ENCODE peak calls at places on chromosome 11, in seven cellular contexts. F is lung, T is NB4, V is AG10803, K is GM12865, I is heart right ventricle, B is GM23248. A is an unnamed sample.

GRCh38 chr11:31233425-31233824 is 136.1 kb downstream of the DCDC1 start:
- DNase-seq in F (no peak), T (no peak), V (no peak), K (peak; percentile 20), I (no peak), B (peak; percentile 14), A (no peak)

GRCh38 chr11:126163074-126163700 is 48.3 kb downstream of the RPUSD4 start:
- DNase-seq in F (no peak), T (no peak), V (peak; percentile 95), K (no peak), I (no peak), B (peak; percentile 98), A (peak; percentile 70)

GRCh38 chr11:58880625-58881024 is 36.1 kb upstream of the GLYATL2 start:
- DNase-seq in F (no peak), T (no peak), V (no peak), K (no peak), I (no peak), B (no peak), A (no peak)

GRCh38 chr11:32891657-32892354 is 805 bp upstream of the QSER1 start:
- DNase-seq in F (no peak), T (peak; percentile 51), V (peak; percentile 11), K (peak; percentile 37), I (no peak), B (peak; percentile 13), A (peak; percentile 10)

GRCh38 chr11:64165482-64165841 is 451 bp downstream of the MACROD1 start:
- DNase-seq in F (no peak), T (peak; percentile 64), V (no peak), K (peak; percentile 33), I (peak; percentile 35), B (peak; percentile 40), A (no peak)

GRCh38 chr11:46346886-46347636 is at the start of gene DGKZ:
- DNase-seq in F (peak; percentile 85), T (peak; percentile 89), V (peak; percentile 78), K (peak; percentile 93), I (peak; percentile 87), B (peak; percentile 88), A (peak; percentile 81)

GRCh38 chr11:13009921-13010736 is 1.0 kb downstream of the RASSF10 start:
- DNase-seq in F (peak; percentile 39), T (no peak), V (no peak), K (no peak), I (peak; percentile 18), B (peak; percentile 51), A (no peak)

GRCh38 chr11:8249482-8249881 is 14.2 kb downstream of the LMO1 start:
- DNase-seq in F (no peak), T (no peak), V (no peak), K (no peak), I (no peak), B (no peak), A (no peak)

GRCh38 chr11:131868769-131869482 is 498.5 kb downstream of the NTM start:
- DNase-seq in F (no peak), T (no peak), V (no peak), K (no peak), I (no peak), B (no peak), A (peak; percentile 12)

GRCh38 chr11:45275823-45276222 is 10.3 kb downstream of the SYT13 start:
- DNase-seq in F (no peak), T (no peak), V (peak; percentile 52), K (no peak), I (no peak), B (peak; percentile 27), A (no peak)

GRCh38 chr11:77071671-77072605 is 5.2 kb downstream of the CAPN5 start:
- DNase-seq in F (no peak), T (peak; percentile 65), V (peak; percentile 15), K (no peak), I (no peak), B (peak; percentile 67), A (no peak)

GRCh38 chr11:102792604-102793003 is 5.4 kb downstream of the MMP1 start:
- DNase-seq in F (no peak), T (no peak), V (no peak), K (no peak), I (no peak), B (no peak), A (no peak)

GRCh38 chr11:92550411-92550810 is 325.8 kb downstream of the FAT3 start:
- DNase-seq in F (no peak), T (no peak), V (no peak), K (no peak), I (no peak), B (no peak), A (no peak)

GRCh38 chr11:12201016-12201985 is 90.9 kb downstream of the MICAL2 start:
- DNase-seq in F (no peak), T (peak; percentile 27), V (peak; percentile 97), K (no peak), I (peak; percentile 66), B (peak; percentile 94), A (peak; percentile 83)

GRCh38 chr11:7671807-7672206 is 1.5 kb downstream of the CYB5R2 start:
- DNase-seq in F (no peak), T (no peak), V (no peak), K (peak; percentile 83), I (no peak), B (no peak), A (no peak)

GRCh38 chr11:76087749-76088148 is 118.6 kb downstream of the WNT11 start:
- DNase-seq in F (no peak), T (no peak), V (no peak), K (no peak), I (no peak), B (no peak), A (peak; percentile 63)

GRCh38 chr11:32426819-32427615 is 8.3 kb downstream of the WT1 start:
- DNase-seq in F (no peak), T (no peak), V (no peak), K (no peak), I (peak; percentile 76), B (no peak), A (no peak)

GRCh38 chr11:31974737-31975136 is 116.1 kb upstream of the RCN1 start:
- DNase-seq in F (no peak), T (no peak), V (peak; percentile 76), K (no peak), I (no peak), B (peak; percentile 97), A (no peak)

GRCh38 chr11:64834723-64835615 is 9.5 kb downstream of the CDC42BPG start:
- DNase-seq in F (peak; percentile 76), T (no peak), V (peak; percentile 15), K (no peak), I (no peak), B (peak; percentile 58), A (no peak)

GRCh38 chr11:64914123-64914522 is 2.9 kb downstream of the ATG2A start:
- DNase-seq in F (no peak), T (no peak), V (no peak), K (no peak), I (no peak), B (no peak), A (no peak)

DNA sequence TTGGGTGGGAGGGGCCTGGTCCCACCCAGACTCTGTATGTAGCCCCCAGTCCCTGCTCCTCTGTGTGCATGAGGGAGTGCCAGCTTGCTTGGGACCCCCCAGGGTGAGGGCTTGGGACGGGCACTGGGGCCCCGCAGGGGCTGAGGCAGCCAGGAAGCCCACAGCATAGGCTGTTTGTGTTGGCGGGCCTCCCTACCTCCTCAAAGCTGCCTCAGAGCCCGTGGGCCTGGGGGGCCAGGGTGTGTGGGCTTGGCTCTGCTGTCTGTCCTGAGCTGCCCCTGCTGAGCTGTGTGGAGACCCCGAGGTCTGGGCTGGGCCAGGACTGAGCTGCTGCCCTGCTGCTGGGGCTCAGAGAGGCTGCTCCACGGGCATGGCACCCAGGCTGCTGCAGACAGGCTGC is 3.2 kb downstream of the TSPAN4 start:
- DNase-seq in F (no peak), T (no peak), V (no peak), K (no peak), I (no peak), B (peak; percentile 43), A (no peak)
- H3K4me3 ChIP-seq in F (no peak overlapping the region), T (no peak overlapping the region), V (peak overlapping the region; percentile 94), K (no peak overlapping the region), I (no peak overlapping the region), B (peak overlapping the region; percentile 84), A (peak overlapping the region; percentile 86)

GRCh38 chr11:119363081-119363861 is 16.8 kb upstream of the MFRP start:
- DNase-seq in F (no peak), T (no peak), V (no peak), K (no peak), I (no peak), B (no peak), A (no peak)
- H3K4me3 ChIP-seq in F (no peak overlapping the region), T (no peak overlapping the region), V (no peak overlapping the region), K (no peak overlapping the region), I (peak overlapping the region; percentile 59), B (no peak overlapping the region), A (peak overlapping the region; percentile 43)

GRCh38 chr11:1546077-1546535 is 26.0 kb downstream of the DUSP8 start:
- DNase-seq in F (no peak), T (no peak), V (no peak), K (no peak), I (peak; percentile 5), B (no peak), A (no peak)
- H3K4me3 ChIP-seq in F (no peak overlapping the region), T (no peak overlapping the region), V (no peak overlapping the region), K (no peak overlapping the region), I (no peak overlapping the region), B (no peak overlapping the region), A (no peak overlapping the region)

DNA sequence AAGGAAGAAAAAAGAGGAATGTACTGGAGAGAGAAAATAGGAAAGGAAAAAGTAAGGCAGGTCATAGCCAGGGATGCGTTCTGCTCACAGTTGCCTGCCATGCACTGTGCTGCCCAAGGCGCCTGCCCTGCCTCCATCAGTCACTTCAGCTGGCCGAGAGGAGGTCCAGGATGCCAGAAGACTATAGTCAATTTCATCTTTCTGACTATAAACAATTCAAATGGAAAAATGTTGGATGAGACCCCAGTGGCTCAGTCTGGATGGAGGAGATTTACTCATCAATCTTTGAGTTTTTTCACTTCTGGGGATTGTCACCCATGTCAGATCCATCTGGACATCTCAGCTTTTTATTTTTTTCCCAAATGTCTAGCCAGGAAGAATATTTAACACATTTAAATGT is 36.7 kb upstream of the CLMP start:
- DNase-seq in F (no peak), T (no peak), V (peak; percentile 58), K (no peak), I (no peak), B (peak; percentile 71), A (no peak)
- H3K4me3 ChIP-seq in F (no peak overlapping the region), T (no peak overlapping the region), V (peak overlapping the region; percentile 34), K (no peak overlapping the region), I (no peak overlapping the region), B (peak overlapping the region; percentile 42), A (no peak overlapping the region)

A was measured in fibroblast of villous mesenchyme.